ENCODE peak calls at places on chromosomes 6 and 20, in nine cellular contexts. One of them, this sample, is unnamed.
A peak's percentile ranks its signal among the peaks of the same experiment; 100 is the strongest.

GRCh38 chr6:15495375-15495901 is 167.4 kb downstream of the DTNBP1 start:
- DNase-seq in mammary epithelial cell: no peak
- DNase-seq in tibial artery: peak; percentile 69
- DNase-seq in nephron progenitor cell: no peak
- DNase-seq in GM10248: no peak
- DNase-seq in endothelial cell of umbilical vein: no peak
- DNase-seq in left lung: no peak
- DNase-seq in body of pancreas: no peak
- DNase-seq in dorsolateral prefrontal cortex: peak; percentile 21
- DNase-seq in this sample: no peak

GRCh38 chr6:1379026-1379809 is 10.2 kb upstream of the FOXF2 start:
- DNase-seq in mammary epithelial cell: no peak
- DNase-seq in tibial artery: no peak
- DNase-seq in nephron progenitor cell: no peak
- DNase-seq in GM10248: no peak
- DNase-seq in endothelial cell of umbilical vein: no peak
- DNase-seq in left lung: no peak
- DNase-seq in body of pancreas: no peak
- DNase-seq in dorsolateral prefrontal cortex: no peak
- DNase-seq in this sample: no peak

GRCh38 chr20:35305682-35306556 is 13.7 kb upstream of the FAM83C start:
- DNase-seq in mammary epithelial cell: peak; percentile 100
- DNase-seq in tibial artery: peak; percentile 86
- DNase-seq in nephron progenitor cell: no peak
- DNase-seq in GM10248: no peak
- DNase-seq in endothelial cell of umbilical vein: peak; percentile 96
- DNase-seq in left lung: peak; percentile 83
- DNase-seq in body of pancreas: peak; percentile 54
- DNase-seq in dorsolateral prefrontal cortex: no peak
- DNase-seq in this sample: no peak

GRCh38 chr20:33859157-33859695 is 48.1 kb downstream of the CHMP4B start:
- DNase-seq in mammary epithelial cell: no peak
- DNase-seq in tibial artery: no peak
- DNase-seq in nephron progenitor cell: no peak
- DNase-seq in GM10248: no peak
- DNase-seq in endothelial cell of umbilical vein: peak; percentile 81
- DNase-seq in left lung: no peak
- DNase-seq in body of pancreas: no peak
- DNase-seq in dorsolateral prefrontal cortex: no peak
- DNase-seq in this sample: no peak

GRCh38 chr20:20370087-20370575 is 2.2 kb downstream of the INSM1 start:
- DNase-seq in mammary epithelial cell: no peak
- DNase-seq in tibial artery: no peak
- DNase-seq in nephron progenitor cell: no peak
- DNase-seq in GM10248: no peak
- DNase-seq in endothelial cell of umbilical vein: no peak
- DNase-seq in left lung: no peak
- DNase-seq in body of pancreas: no peak
- DNase-seq in dorsolateral prefrontal cortex: no peak
- DNase-seq in this sample: no peak

GRCh38 chr6:35370124-35370741 is 27.9 kb downstream of the PPARD start:
- DNase-seq in mammary epithelial cell: peak; percentile 95
- DNase-seq in tibial artery: peak; percentile 91
- DNase-seq in nephron progenitor cell: no peak
- DNase-seq in GM10248: peak; percentile 60
- DNase-seq in endothelial cell of umbilical vein: peak; percentile 83
- DNase-seq in left lung: peak; percentile 85
- DNase-seq in body of pancreas: peak; percentile 80
- DNase-seq in dorsolateral prefrontal cortex: peak; percentile 31
- DNase-seq in this sample: no peak

GRCh38 chr6:85065831-85066230 is 301.4 kb upstream of the TBX18 start:
- DNase-seq in mammary epithelial cell: no peak
- DNase-seq in tibial artery: no peak
- DNase-seq in nephron progenitor cell: no peak
- DNase-seq in GM10248: no peak
- DNase-seq in endothelial cell of umbilical vein: no peak
- DNase-seq in left lung: no peak
- DNase-seq in body of pancreas: no peak
- DNase-seq in dorsolateral prefrontal cortex: no peak
- DNase-seq in this sample: no peak

GRCh38 chr20:1897965-1898464 is 2.8 kb downstream of the SIRPA start:
- DNase-seq in mammary epithelial cell: no peak
- DNase-seq in tibial artery: no peak
- DNase-seq in nephron progenitor cell: no peak
- DNase-seq in GM10248: peak; percentile 62
- DNase-seq in endothelial cell of umbilical vein: no peak
- DNase-seq in left lung: no peak
- DNase-seq in body of pancreas: no peak
- DNase-seq in dorsolateral prefrontal cortex: no peak
- DNase-seq in this sample: no peak

GRCh38 chr6:151975795-151976194 is 168.3 kb downstream of the ESR1 start:
- DNase-seq in mammary epithelial cell: no peak
- DNase-seq in tibial artery: no peak
- DNase-seq in nephron progenitor cell: no peak
- DNase-seq in GM10248: no peak
- DNase-seq in endothelial cell of umbilical vein: no peak
- DNase-seq in left lung: no peak
- DNase-seq in body of pancreas: no peak
- DNase-seq in dorsolateral prefrontal cortex: no peak
- DNase-seq in this sample: no peak

GRCh38 chr20:56788041-56788670 is 159.1 kb downstream of the TFAP2C start:
- DNase-seq in mammary epithelial cell: peak; percentile 85
- DNase-seq in tibial artery: no peak
- DNase-seq in nephron progenitor cell: no peak
- DNase-seq in GM10248: no peak
- DNase-seq in endothelial cell of umbilical vein: peak; percentile 36
- DNase-seq in left lung: no peak
- DNase-seq in body of pancreas: peak; percentile 38
- DNase-seq in dorsolateral prefrontal cortex: no peak
- DNase-seq in this sample: no peak

GRCh38 chr20:37297066-37297736 is 7.7 kb downstream of the MANBAL start:
- DNase-seq in mammary epithelial cell: peak; percentile 57
- DNase-seq in tibial artery: peak; percentile 81
- DNase-seq in nephron progenitor cell: no peak
- DNase-seq in GM10248: no peak
- DNase-seq in endothelial cell of umbilical vein: no peak
- DNase-seq in left lung: no peak
- DNase-seq in body of pancreas: no peak
- DNase-seq in dorsolateral prefrontal cortex: no peak
- DNase-seq in this sample: no peak

GRCh38 chr6:6785163-6785521 is 196.6 kb downstream of the LY86 start:
- DNase-seq in mammary epithelial cell: no peak
- DNase-seq in tibial artery: no peak
- DNase-seq in nephron progenitor cell: no peak
- DNase-seq in GM10248: no peak
- DNase-seq in endothelial cell of umbilical vein: no peak
- DNase-seq in left lung: no peak
- DNase-seq in body of pancreas: peak; percentile 79
- DNase-seq in dorsolateral prefrontal cortex: no peak
- DNase-seq in this sample: no peak

GRCh38 chr20:5822569-5822968 is 72.4 kb downstream of the SHLD1 start:
- DNase-seq in mammary epithelial cell: no peak
- DNase-seq in tibial artery: no peak
- DNase-seq in nephron progenitor cell: no peak
- DNase-seq in GM10248: peak; percentile 26
- DNase-seq in endothelial cell of umbilical vein: peak; percentile 45
- DNase-seq in left lung: no peak
- DNase-seq in body of pancreas: no peak
- DNase-seq in dorsolateral prefrontal cortex: no peak
- DNase-seq in this sample: no peak

GRCh38 chr20:44211177-44212039 is 837 bp upstream of the OSER1 start:
- DNase-seq in mammary epithelial cell: peak; percentile 43
- DNase-seq in tibial artery: peak; percentile 75
- DNase-seq in nephron progenitor cell: no peak
- DNase-seq in GM10248: peak; percentile 23
- DNase-seq in endothelial cell of umbilical vein: no peak
- DNase-seq in left lung: no peak
- DNase-seq in body of pancreas: peak; percentile 42
- DNase-seq in dorsolateral prefrontal cortex: peak; percentile 38
- DNase-seq in this sample: no peak

DNA sequence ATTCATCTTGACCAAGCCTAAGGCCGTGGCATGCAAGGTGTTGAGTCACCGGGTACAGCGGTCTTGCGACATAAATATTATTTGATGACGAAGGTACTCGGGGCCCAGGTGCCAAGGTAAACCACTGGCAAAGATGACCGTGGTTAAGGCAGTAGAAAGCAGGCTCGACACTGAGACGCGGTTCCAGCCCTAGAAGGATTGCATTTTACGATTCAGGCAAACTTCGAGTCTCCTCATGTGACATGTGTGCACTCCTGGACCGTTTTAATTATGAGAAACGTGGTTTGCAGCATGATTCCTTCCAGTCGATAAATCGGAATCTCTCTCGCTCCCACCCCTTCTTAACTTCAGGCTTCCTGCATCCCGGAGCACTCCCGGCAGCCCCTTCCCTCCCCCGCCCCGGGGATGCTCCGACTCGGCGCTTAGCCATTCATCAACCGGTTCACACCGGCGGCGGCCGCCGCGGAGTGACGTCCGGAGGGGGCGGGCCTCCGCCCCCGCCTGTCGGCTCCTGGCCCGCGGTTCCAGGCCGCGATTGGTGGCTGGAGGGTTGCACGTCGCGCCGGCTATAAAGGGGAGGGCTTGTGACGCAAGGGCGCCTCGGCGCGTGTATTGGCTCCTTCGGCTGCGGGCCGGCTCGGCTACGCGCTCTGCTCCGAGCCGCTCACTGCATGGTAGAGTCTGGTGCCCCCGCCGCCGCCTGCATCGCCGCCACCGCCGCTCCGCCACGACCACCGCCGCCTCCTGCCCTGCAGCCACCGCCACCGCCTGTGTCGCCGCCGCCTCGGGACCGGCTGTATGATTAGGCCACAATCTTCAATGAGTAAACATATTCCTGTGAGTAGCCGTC is at the start of the genes LOC128125822 and PTP4A1:
- DNase-seq in mammary epithelial cell: peak; percentile 96
- DNase-seq in tibial artery: peak; percentile 98
- DNase-seq in nephron progenitor cell: peak; percentile 96
- DNase-seq in GM10248: peak; percentile 96
- DNase-seq in endothelial cell of umbilical vein: peak; percentile 97
- DNase-seq in left lung: peak; percentile 99
- DNase-seq in body of pancreas: peak; percentile 99
- DNase-seq in dorsolateral prefrontal cortex: peak; percentile 98
- DNase-seq in this sample: peak; percentile 97
- TF ChIP-seq CTCF in mammary epithelial cell: peak; percentile 13
- TF ChIP-seq CTCF in tibial artery: no peak
- TF ChIP-seq CTCF in nephron progenitor cell: no peak
- TF ChIP-seq CTCF in GM10248: no peak
- TF ChIP-seq CTCF in endothelial cell of umbilical vein: no peak
- TF ChIP-seq CTCF in left lung: no peak
- TF ChIP-seq CTCF in body of pancreas: no peak
- TF ChIP-seq CTCF in dorsolateral prefrontal cortex: peak; percentile 5
- TF ChIP-seq CTCF in this sample: no peak

DNA sequence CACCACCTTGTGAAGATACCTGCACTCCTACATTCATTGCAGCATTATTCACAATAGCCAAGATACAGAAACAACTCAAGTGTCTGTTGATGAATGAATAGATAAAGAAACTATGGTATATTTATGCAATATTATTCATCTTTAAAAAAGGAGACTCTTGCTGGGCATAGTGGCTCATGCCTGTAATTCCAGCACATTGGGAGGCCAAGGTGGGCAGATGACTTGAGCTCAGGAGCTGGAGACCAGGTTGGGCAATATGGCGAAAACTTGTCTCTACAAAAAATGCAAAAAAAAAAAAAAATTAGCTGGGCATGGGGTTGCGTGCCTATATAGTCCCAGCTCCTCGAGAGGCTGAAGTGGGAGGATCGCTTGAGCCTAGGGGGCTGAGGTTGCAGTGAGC is 119.8 kb downstream of the GJA1 start:
- DNase-seq in mammary epithelial cell: no peak
- DNase-seq in tibial artery: no peak
- DNase-seq in nephron progenitor cell: no peak
- DNase-seq in GM10248: no peak
- DNase-seq in endothelial cell of umbilical vein: no peak
- DNase-seq in left lung: no peak
- DNase-seq in body of pancreas: no peak
- DNase-seq in dorsolateral prefrontal cortex: no peak
- DNase-seq in this sample: no peak
- TF ChIP-seq CTCF in mammary epithelial cell: no peak
- TF ChIP-seq CTCF in tibial artery: no peak
- TF ChIP-seq CTCF in nephron progenitor cell: no peak
- TF ChIP-seq CTCF in GM10248: no peak
- TF ChIP-seq CTCF in endothelial cell of umbilical vein: no peak
- TF ChIP-seq CTCF in left lung: no peak
- TF ChIP-seq CTCF in body of pancreas: no peak
- TF ChIP-seq CTCF in dorsolateral prefrontal cortex: no peak
- TF ChIP-seq CTCF in this sample: no peak

DNA sequence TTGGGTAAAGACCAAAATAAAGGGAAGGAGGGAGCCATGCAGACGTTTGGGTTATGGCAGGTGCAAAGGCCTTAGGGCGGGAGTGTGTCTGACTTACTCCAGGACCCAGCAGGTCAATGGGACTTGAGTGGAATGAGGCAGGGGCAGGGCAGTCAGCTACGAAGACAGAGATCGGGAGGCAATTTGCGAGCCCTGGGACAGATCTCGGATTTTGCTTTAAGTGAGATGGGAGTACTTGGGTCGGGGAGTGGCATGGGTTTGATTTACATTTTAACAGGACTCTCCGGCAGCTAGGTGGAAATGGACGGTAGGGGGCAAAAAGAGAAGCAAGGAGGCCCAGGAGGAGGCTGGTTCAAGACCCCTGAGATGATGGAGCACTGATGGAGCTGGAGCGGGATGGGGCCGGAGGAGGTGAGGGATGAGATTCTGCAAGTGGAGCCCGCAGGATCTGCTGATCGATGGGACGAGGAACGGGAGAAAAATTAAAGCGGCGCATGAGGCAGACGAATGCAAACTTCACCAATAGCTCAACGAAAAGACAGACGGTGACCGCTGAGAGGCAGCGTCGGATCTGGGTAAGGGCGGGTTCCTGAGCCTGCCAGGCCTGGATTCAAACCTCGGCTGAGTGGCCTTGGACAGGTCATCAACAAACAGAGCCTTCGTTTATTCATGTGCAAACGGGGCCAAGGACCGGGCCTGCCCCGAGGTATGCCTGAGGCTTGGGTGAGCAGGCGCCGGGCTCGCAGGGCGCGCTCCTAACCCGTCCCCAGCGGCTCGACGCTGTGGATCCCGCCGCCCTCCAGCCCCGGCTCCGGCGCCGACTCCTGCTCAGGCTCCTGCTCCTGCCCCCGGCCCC is 774 bp upstream of the RBCK1 start:
- DNase-seq in mammary epithelial cell: peak; percentile 77
- DNase-seq in tibial artery: peak; percentile 87
- DNase-seq in nephron progenitor cell: peak; percentile 83
- DNase-seq in GM10248: peak; percentile 92
- DNase-seq in endothelial cell of umbilical vein: peak; percentile 84
- DNase-seq in left lung: peak; percentile 96
- DNase-seq in body of pancreas: peak; percentile 87
- DNase-seq in dorsolateral prefrontal cortex: peak; percentile 66
- DNase-seq in this sample: peak; percentile 89
- TF ChIP-seq CTCF in mammary epithelial cell: peak; percentile 13
- TF ChIP-seq CTCF in tibial artery: no peak
- TF ChIP-seq CTCF in nephron progenitor cell: peak; percentile 17
- TF ChIP-seq CTCF in GM10248: peak; percentile 34
- TF ChIP-seq CTCF in endothelial cell of umbilical vein: peak; percentile 11
- TF ChIP-seq CTCF in left lung: no peak
- TF ChIP-seq CTCF in body of pancreas: peak; percentile 5
- TF ChIP-seq CTCF in dorsolateral prefrontal cortex: no peak
- TF ChIP-seq CTCF in this sample: no peak

GRCh38 chr20:47111576-47111975 is 216.9 kb downstream of the EYA2 start:
- DNase-seq in mammary epithelial cell: no peak
- DNase-seq in tibial artery: no peak
- DNase-seq in nephron progenitor cell: no peak
- DNase-seq in GM10248: no peak
- DNase-seq in endothelial cell of umbilical vein: no peak
- DNase-seq in left lung: no peak
- DNase-seq in body of pancreas: no peak
- DNase-seq in dorsolateral prefrontal cortex: no peak
- DNase-seq in this sample: no peak
- TF ChIP-seq CTCF in mammary epithelial cell: no peak
- TF ChIP-seq CTCF in tibial artery: no peak
- TF ChIP-seq CTCF in nephron progenitor cell: no peak
- TF ChIP-seq CTCF in GM10248: no peak
- TF ChIP-seq CTCF in endothelial cell of umbilical vein: no peak
- TF ChIP-seq CTCF in left lung: no peak
- TF ChIP-seq CTCF in body of pancreas: no peak
- TF ChIP-seq CTCF in dorsolateral prefrontal cortex: no peak
- TF ChIP-seq CTCF in this sample: no peak